ENCODE peak calls at places on chromosomes 1 and 21, in four cellular contexts. W is lower lobe of right lung, O is cardiac muscle cell, Y is heart left ventricle. G is an unnamed sample.

GRCh38 chr1:7784492-7785071 is 491 bp downstream of the PER3 start:
- DNase-seq in O (peak; percentile 2), W (peak; percentile 60), Y (peak; percentile 72), G (no peak)

GRCh38 chr21:26964379-26964778 is 2.5 kb downstream of the ADAMTS5 start:
- DNase-seq in Y (peak; percentile 66), W (no peak), O (peak; percentile 42), G (no peak)

GRCh38 chr1:211113566-211113965 is 20.4 kb downstream of the KCNH1 start:
- DNase-seq in O (no peak), Y (no peak), W (no peak), G (no peak)

GRCh38 chr1:8348777-8349472 is 31.0 kb downstream of the SLC45A1 start:
- DNase-seq in Y (no peak), W (peak; percentile 82), O (peak; percentile 76), G (no peak)

GRCh38 chr1:40847023-40847740 is 15.0 kb downstream of the CITED4 start:
- DNase-seq in W (no peak), Y (no peak), O (no peak), G (no peak)

GRCh38 chr1:48681476-48682305 is 95.0 kb downstream of the BEND5 start:
- DNase-seq in W (no peak), Y (no peak), O (no peak), G (no peak)

GRCh38 chr1:64936958-64937357 is 29.4 kb downstream of the JAK1 start:
- DNase-seq in Y (no peak), O (peak; percentile 39), W (no peak), G (no peak)

GRCh38 chr1:246565751-246566127 is 322 bp downstream of the TFB2M start:
- DNase-seq in W (no peak), Y (no peak), O (peak; percentile 73), G (no peak)

GRCh38 chr1:181551249-181551648 is 67.9 kb downstream of the CACNA1E start:
- DNase-seq in O (peak; percentile 1), Y (no peak), W (no peak), G (no peak)

GRCh38 chr1:30043256-30043655 is 680.1 kb downstream of the MATN1 start:
- DNase-seq in Y (no peak), O (no peak), W (no peak), G (no peak)

GRCh38 chr1:2213576-2214505 is 14.3 kb upstream of the SKI start:
- DNase-seq in W (peak; percentile 81), Y (peak; percentile 90), O (peak; percentile 92), G (no peak)

GRCh38 chr1:109807822-109808680 is 44.3 kb upstream of the EPS8L3 start:
- DNase-seq in W (no peak), O (no peak), Y (no peak), G (no peak)

GRCh38 chr1:79448426-79448825 is 441.9 kb upstream of the ADGRL4 start:
- DNase-seq in Y (no peak), W (no peak), O (peak; percentile 9), G (no peak)

GRCh38 chr1:67468066-67468718 is 38.0 kb upstream of the SERBP1 start:
- DNase-seq in O (no peak), W (no peak), Y (no peak), G (no peak)

GRCh38 chr1:204821476-204821875 is 49.2 kb upstream of the NFASC start:
- DNase-seq in W (no peak), Y (no peak), O (peak; percentile 2), G (no peak)

GRCh38 chr21:32494946-32495703 is 82.6 kb downstream of the EVA1C start:
- DNase-seq in Y (no peak), W (no peak), O (peak; percentile 70), G (no peak)

GRCh38 chr1:50425376-50426107 is 2.3 kb upstream of the DMRTA2 start:
- DNase-seq in W (no peak), Y (no peak), O (peak; percentile 21), G (no peak)

GRCh38 chr21:41766883-41767605 is at the start of gene RIPK4:
- DNase-seq in O (no peak), W (peak; percentile 82), Y (peak; percentile 66), G (no peak)

GRCh38 chr1:43349594-43350306 is 9.0 kb upstream of the CDC20 start:
- DNase-seq in O (peak; percentile 37), W (no peak), Y (no peak), G (no peak)

GRCh38 chr1:19688041-19688842 is 23.6 kb downstream of the HTR6 start:
- DNase-seq in W (no peak), Y (no peak), O (no peak), G (no peak)

GRCh38 chr1:209672705-209673630 is 2.2 kb upstream of the G0S2 start:
- DNase-seq in O (peak; percentile 59), Y (no peak), W (no peak), G (no peak)

GRCh38 chr1:73611681-73612080 is 586.3 kb downstream of the LRRIQ3 start:
- DNase-seq in Y (no peak), W (no peak), O (no peak), G (no peak)

GRCh38 chr1:180785887-180786286 is 126.8 kb upstream of the KIAA1614 start:
- DNase-seq in O (no peak), W (no peak), Y (no peak), G (no peak)

GRCh38 chr1:94816030-94816429 is 4.1 kb upstream of the SLC44A3 start:
- DNase-seq in O (no peak), Y (no peak), W (no peak), G (no peak)

GRCh38 chr21:20031807-20032206 is 966.4 kb upstream of the NCAM2 start:
- DNase-seq in W (no peak), Y (peak; percentile 26), O (no peak), G (no peak)

GRCh38 chr21:32712043-32712442 is 15.8 kb downstream of the SYNJ1 start:
- DNase-seq in W (no peak), Y (no peak), O (no peak), G (no peak)

GRCh38 chr1:38151399-38151798 is 104.8 kb upstream of the POU3F1 start:
- DNase-seq in W (no peak), O (no peak), Y (no peak), G (no peak)

GRCh38 chr1:89262643-89263042 is 10.0 kb downstream of the GBP5 start:
- DNase-seq in W (no peak), O (peak; percentile 75), Y (no peak), G (no peak)

GRCh38 chr1:7702365-7702764 is 68.7 kb upstream of the VAMP3 start:
- DNase-seq in O (no peak), W (no peak), Y (no peak), G (no peak)

GRCh38 chr1:161382214-161383019 is 14.7 kb upstream of the CFAP126 start:
- DNase-seq in W (no peak), O (peak; percentile 81), Y (no peak), G (peak; percentile 40)

DNA sequence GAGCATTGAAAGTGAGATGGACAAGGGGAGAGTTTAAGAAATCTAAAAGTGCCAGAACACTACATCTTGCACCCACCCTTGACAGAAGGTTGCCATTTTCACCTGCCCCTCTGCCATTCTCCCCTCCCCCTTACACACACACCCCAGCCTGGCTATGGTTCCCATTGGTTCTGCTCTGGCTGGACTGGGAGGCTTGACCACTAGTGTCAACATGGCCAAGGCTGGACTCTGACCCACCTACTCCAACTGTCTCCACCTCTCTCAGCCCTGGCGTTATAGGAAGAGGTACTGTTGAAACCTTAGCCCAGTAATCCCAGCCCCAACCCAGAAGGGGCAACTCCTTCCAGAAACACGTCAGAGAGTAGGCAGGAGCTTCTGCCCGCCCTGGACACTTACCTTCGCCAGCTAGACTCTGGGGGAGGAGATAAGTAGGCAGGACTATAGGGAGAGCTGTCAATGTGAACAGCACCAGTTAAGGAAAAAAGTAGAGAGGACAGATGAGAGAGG is 4.5 kb downstream of the CRTC2 start:
- DNase-seq in Y (no peak), O (no peak), W (no peak), G (no peak)
- H3K36me3 ChIP-seq in Y (peaks cover 53% of the 10 kb centered on the region), O (peaks cover 27% of the 10 kb centered on the region), W (peaks cover 60% of the 10 kb centered on the region), G (peaks cover 18% of the 10 kb centered on the region)

DNA sequence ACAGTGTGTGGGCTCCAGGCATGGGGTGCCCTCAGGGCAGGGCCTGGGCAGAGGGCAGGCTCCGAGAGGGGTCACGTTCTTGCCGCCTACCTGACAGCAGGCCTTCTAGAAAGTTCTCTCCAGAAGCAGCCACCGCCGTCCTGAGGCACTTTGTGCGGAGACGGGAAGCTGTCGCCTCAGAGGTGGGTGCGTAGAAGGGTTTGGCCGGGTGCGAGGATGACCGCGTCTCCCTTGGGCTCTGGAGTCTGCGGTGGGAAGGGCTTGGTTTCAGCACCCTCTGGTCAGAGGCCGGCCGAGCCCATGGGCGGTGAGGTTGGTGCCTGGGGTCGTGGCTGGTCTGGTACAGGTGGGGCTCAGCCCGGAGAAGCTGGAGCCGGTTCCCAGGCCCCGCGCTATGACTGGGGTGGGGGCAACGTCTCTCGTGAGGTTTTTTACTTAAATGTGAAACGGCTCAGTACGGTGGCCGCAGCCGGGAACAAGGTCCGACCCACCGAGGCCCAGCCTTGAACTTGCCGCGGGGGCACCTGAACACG is 10.1 kb upstream of the TTLL10 start:
- DNase-seq in O (no peak), W (no peak), Y (no peak), G (no peak)
- H3K27ac ChIP-seq in O (no peak overlapping the region), W (peak overlapping the region; percentile 77), Y (no peak overlapping the region), G (no peak overlapping the region)

DNA sequence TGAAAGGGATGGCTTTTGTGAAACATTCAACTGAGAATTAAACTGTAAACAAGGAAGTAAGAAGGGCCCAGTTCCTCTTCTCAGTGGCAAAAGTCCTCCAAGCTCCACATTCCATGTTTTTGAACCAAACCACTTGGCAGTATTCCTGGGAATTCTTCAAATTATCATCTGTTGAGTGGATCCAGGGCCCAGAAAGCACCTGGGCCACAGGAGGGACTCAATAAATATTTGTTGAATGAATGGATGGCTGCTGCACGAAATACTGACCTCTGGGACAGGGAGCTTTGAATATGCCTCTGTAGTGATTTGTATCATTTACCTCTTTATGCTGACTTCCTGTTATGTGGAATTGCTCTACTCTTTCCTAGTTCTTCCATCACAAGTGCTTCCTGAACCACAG is 4.7 kb downstream of the SLC35F3 start:
- DNase-seq in Y (no peak), W (no peak), O (no peak), G (no peak)
- H3K36me3 ChIP-seq in Y (no peaks in the 10 kb centered on the region), W (no peaks in the 10 kb centered on the region), O (no peaks in the 10 kb centered on the region), G (no peaks in the 10 kb centered on the region)

GRCh38 chr1:10048601-10049000 is 15.8 kb downstream of the UBE4B start:
- DNase-seq in W (no peak), O (no peak), Y (no peak), G (no peak)

GRCh38 chr1:10050611-10051010 is 17.9 kb downstream of the UBE4B start:
- DNase-seq in Y (no peak), W (no peak), O (peak; percentile 28), G (no peak)

GRCh38 chr1:10046356-10047085 is 13.8 kb downstream of the UBE4B start:
- DNase-seq in Y (no peak), W (no peak), O (peak; percentile 32), G (no peak)

GRCh38 chr1:10042746-10043145 is 10.0 kb downstream of the UBE4B start:
- DNase-seq in Y (no peak), O (no peak), W (no peak), G (no peak)

DNA sequence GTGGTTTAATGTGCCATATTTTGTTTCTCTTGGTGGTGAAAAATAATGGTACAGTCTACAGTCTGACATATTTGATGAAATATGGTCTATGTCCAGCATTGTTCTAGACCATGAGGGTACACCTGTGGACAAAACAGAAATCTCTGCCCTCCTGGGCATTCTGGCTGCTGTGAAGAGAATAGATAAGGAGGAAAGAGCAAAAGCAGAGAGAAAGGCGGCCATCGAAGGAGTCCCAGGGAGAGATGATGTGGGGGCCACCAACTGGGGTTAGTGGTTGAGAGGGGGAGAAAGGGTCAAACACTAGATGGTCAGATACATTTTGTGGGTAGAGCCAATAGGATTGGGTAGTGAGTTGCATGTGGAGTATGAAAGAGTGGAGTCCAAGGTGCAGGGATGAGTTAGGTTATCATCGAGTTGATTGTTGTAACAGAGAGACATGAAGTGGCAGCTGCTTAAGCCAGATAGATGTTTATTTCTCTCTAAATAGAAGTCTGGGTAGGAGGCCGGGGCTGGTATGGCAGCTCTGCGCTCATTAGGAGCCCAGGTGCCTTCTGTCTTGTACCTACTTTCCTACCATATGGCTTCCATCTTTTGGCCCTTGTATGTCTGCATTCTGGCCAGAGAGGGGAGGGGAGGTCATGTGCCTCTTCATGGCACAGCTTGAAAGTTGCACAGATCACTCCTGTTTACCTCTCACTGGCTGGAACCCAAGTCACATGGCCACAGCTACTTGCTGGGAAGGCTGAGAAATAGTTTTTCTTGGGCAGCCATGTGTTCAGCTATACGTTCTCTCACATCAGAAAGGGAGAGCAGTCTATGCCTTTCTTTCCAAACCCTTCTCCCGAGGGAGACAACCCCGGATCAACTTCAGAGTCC is 13.0 kb downstream of the UBE4B start:
- DNase-seq in O (peak; percentile 64), Y (no peak), W (no peak), G (no peak)
- H3K27ac ChIP-seq in O (peak overlapping the region; percentile 73), Y (no peak overlapping the region), W (no peak overlapping the region), G (peak overlapping the region; percentile 56)

G was measured in SK-N-MC.